ENCODE peak calls at places on chromosomes 12 and 14, in eight cellular contexts. C, H, K, M, G, D, U and Z are unnamed samples. For H3K36me3, the result is how much of the 10 kb centered on the place peaks cover.

GRCh38 chr14:66610154-66610563 is 102.2 kb downstream of the GPHN start:
- DNase-seq in C (peak), H (no peak), K (peak), M (peak), G (no peak), D (peak), U (no peak), Z (peak)

GRCh38 chr12:6974180-6974579 is 3.5 kb downstream of the EMG1 start:
- DNase-seq in C (no peak), H (no peak), K (no peak), M (no peak), G (no peak), D (no peak), U (no peak), Z (no peak)

GRCh38 chr12:77325505-77325904 is 260.1 kb upstream of the E2F7 start:
- DNase-seq in C (no peak), H (no peak), K (no peak), M (peak), G (peak), D (no peak), U (no peak), Z (no peak)

GRCh38 chr12:48816148-48816854 is 2.0 kb upstream of the CACNB3 start:
- DNase-seq in C (no peak), H (no peak), K (no peak), M (peak), G (no peak), D (no peak), U (no peak), Z (no peak)

GRCh38 chr12:2580821-2581220 is 213.9 kb upstream of the FKBP4 start:
- DNase-seq in C (no peak), H (no peak), K (no peak), M (peak), G (peak), D (no peak), U (no peak), Z (no peak)

GRCh38 chr12:47878293-47878917 is 26.4 kb downstream of the VDR start:
- DNase-seq in C (no peak), H (no peak), K (no peak), M (no peak), G (no peak), D (no peak), U (no peak), Z (no peak)

GRCh38 chr12:51923506-51924365 is 16.4 kb downstream of the ACVRL1 start:
- DNase-seq in C (peak), H (peak), K (peak), M (peak), G (peak), D (peak), U (peak), Z (peak)

GRCh38 chr14:79661762-79662161 is 549.5 kb downstream of the DIO2 start:
- DNase-seq in C (no peak), H (no peak), K (no peak), M (no peak), G (no peak), D (no peak), U (peak), Z (no peak)

GRCh38 chr14:95026851-95027463 is 130.4 kb downstream of the DICER1 start:
- DNase-seq in C (no peak), H (no peak), K (no peak), M (no peak), G (no peak), D (no peak), U (no peak), Z (no peak)

GRCh38 chr12:20350495-20350894 is 17.8 kb upstream of the PDE3A start:
- DNase-seq in C (peak), H (no peak), K (no peak), M (peak), G (no peak), D (no peak), U (peak), Z (no peak)

GRCh38 chr14:61025239-61026223 is 44.5 kb downstream of the SLC38A6 start:
- DNase-seq in C (peak), H (peak), K (peak), M (peak), G (peak), D (peak), U (peak), Z (peak)

GRCh38 chr12:89697256-89697655 is 11.4 kb downstream of the ATP2B1 start:
- DNase-seq in C (no peak), H (no peak), K (no peak), M (no peak), G (no peak), D (no peak), U (no peak), Z (no peak)

GRCh38 chr12:89067436-89067835 is 284.9 kb downstream of the DUSP6 start:
- DNase-seq in C (no peak), H (no peak), K (no peak), M (peak), G (no peak), D (no peak), U (no peak), Z (no peak)

GRCh38 chr12:117047810-117048584 is 51.2 kb downstream of the TESC start:
- DNase-seq in C (no peak), H (peak), K (no peak), M (no peak), G (no peak), D (peak), U (peak), Z (no peak)

GRCh38 chr12:110001596-110001995 is 2.4 kb downstream of the ANKRD13A start:
- DNase-seq in C (no peak), H (no peak), K (no peak), M (peak), G (no peak), D (no peak), U (no peak), Z (no peak)

GRCh38 chr12:112979281-112979680 is 962 bp downstream of the OAS2 start:
- DNase-seq in C (no peak), H (no peak), K (peak), M (no peak), G (peak), D (no peak), U (no peak), Z (no peak)

GRCh38 chr14:64968167-64968566 is 4.0 kb downstream of the RAB15 start:
- DNase-seq in C (no peak), H (no peak), K (no peak), M (no peak), G (no peak), D (no peak), U (no peak), Z (no peak)

GRCh38 chr14:85241022-85241880 is 288.7 kb upstream of the FLRT2 start:
- DNase-seq in C (peak), H (no peak), K (no peak), M (no peak), G (no peak), D (peak), U (peak), Z (no peak)

GRCh38 chr12:52193991-52194390 is 2.2 kb upstream of the KRT80 start:
- DNase-seq in C (peak), H (no peak), K (no peak), M (no peak), G (no peak), D (no peak), U (peak), Z (no peak)

GRCh38 chr12:67154876-67155275 is 114.3 kb upstream of the CAND1 start:
- DNase-seq in C (no peak), H (no peak), K (no peak), M (no peak), G (no peak), D (no peak), U (no peak), Z (no peak)

GRCh38 chr14:57382283-57382682 is 8.1 kb upstream of the NAA30 start:
- DNase-seq in C (peak), H (no peak), K (no peak), M (peak), G (no peak), D (no peak), U (peak), Z (no peak)

GRCh38 chr12:23954332-23954731 is 4.9 kb upstream of the SOX5 start:
- DNase-seq in C (no peak), H (no peak), K (no peak), M (no peak), G (no peak), D (no peak), U (no peak), Z (no peak)

GRCh38 chr14:94484476-94484875 is 8.5 kb upstream of the SERPINA9 start:
- DNase-seq in C (no peak), H (no peak), K (no peak), M (no peak), G (no peak), D (no peak), U (no peak), Z (no peak)

DNA sequence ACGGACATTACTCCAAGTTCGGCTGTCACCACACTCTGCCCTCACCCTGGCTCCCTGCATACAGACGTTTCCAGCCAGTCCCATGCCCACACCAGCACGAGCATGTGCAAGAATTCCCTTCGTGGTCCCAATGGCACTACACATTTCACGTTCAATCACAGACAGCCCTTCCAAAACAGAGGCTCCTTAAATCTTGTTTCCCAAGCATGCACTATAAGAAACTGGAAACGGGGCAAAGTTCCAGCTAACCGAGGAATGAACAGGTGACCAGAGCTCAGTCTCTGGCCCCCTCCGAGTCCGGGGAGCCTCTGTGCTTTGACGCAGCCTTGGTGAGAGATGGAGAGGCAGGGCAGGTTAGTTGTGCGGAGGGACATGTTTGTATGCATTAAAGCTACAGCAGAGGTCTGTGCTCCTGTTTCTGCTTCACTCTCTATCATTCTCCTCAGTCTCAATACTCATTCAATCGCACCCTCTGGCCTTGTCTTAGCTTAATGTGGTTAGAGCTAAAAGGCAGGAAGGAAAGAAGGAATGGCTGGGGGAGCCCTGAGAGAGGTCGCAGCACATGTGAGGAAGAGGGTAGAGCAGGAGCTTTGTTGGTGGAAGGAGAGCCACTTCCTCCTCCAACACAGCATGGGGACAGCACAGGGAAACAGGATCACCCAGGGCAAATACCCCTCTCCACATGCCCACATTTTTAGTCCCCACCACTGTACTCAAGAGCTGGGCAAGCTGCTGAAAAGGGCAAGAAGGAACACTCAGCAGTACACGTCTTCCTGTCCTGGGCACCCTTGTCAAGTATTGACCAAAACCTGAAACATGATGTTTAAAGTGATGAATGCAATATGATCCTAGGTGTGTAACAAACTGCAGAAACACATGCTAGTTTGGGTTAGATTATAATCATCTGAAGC is 12.2 kb upstream of the SELPLG start:
- DNase-seq in C (no peak), H (no peak), K (no peak), M (no peak), G (no peak), D (no peak), U (no peak), Z (no peak)
- H3K36me3 ChIP-seq in C (half or more), H (half or more), K (under half), M (half or more), G (under half), D (under half), U (under half), Z (under half)

GRCh38 chr12:12126551-12126950 is 55.8 kb downstream of the BCL2L14 start:
- DNase-seq in C (no peak), H (no peak), K (no peak), M (peak), G (no peak), D (no peak), U (no peak), Z (no peak)
- H3K36me3 ChIP-seq in C (half or more), H (half or more), K (under half), M (under half), G (under half), D (under half), U (under half), Z (under half)

GRCh38 chr12:122866950-122867607 is 28.8 kb downstream of the VPS37B start:
- DNase-seq in C (no peak), H (no peak), K (no peak), M (no peak), G (peak), D (no peak), U (no peak), Z (no peak)

GRCh38 chr12:122865268-122866231 is 30.3 kb downstream of the HIP1R start:
- DNase-seq in C (no peak), H (peak), K (no peak), M (peak), G (peak), D (peak), U (peak), Z (no peak)

GRCh38 chr12:122867701-122868461 is 28.0 kb downstream of the VPS37B start:
- DNase-seq in C (no peak), H (peak), K (no peak), M (no peak), G (peak), D (peak), U (peak), Z (no peak)

GRCh38 chr12:122864894-122865253 is 29.6 kb downstream of the HIP1R start:
- DNase-seq in C (no peak), H (no peak), K (no peak), M (no peak), G (no peak), D (no peak), U (no peak), Z (no peak)

DNA sequence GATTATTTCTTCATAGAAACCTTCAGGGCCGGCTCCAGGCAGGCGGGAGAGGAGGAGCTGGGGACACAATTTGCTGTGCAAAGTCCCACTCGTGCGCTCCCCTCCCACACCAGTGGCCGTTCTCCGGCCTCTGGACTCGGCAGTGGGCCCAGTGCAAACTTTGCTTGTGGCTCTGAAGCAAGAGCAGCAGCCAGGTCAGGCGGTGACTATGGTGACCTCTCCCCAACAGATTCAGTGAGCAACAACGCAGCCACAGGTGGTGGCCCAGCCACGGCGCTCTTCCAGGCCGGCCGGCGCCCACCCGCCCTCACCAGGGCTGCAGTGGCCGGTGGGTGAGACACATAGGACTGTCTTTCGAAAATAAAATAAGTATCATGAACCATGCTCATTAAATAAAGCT is 29.5 kb downstream of the VPS37B start:
- DNase-seq in C (no peak), H (no peak), K (no peak), M (no peak), G (peak), D (no peak), U (no peak), Z (no peak)
- H3K36me3 ChIP-seq in C (under half), H (under half), K (under half), M (under half), G (under half), D (under half), U (under half), Z (under half)

GRCh38 chr12:79563021-79563739 is 127.6 kb downstream of the PAWR start:
- DNase-seq in C (no peak), H (no peak), K (no peak), M (peak), G (no peak), D (no peak), U (no peak), Z (no peak)

GRCh38 chr12:79558924-79559469 is 131.8 kb downstream of the PAWR start:
- DNase-seq in C (no peak), H (no peak), K (no peak), M (no peak), G (no peak), D (no peak), U (no peak), Z (no peak)

GRCh38 chr12:79560165-79560889 is 130.4 kb downstream of the PAWR start:
- DNase-seq in C (no peak), H (no peak), K (no peak), M (no peak), G (no peak), D (peak), U (no peak), Z (no peak)

GRCh38 chr12:79559591-79559990 is 131.2 kb downstream of the PAWR start:
- DNase-seq in C (no peak), H (no peak), K (no peak), M (peak), G (no peak), D (no peak), U (no peak), Z (no peak)

GRCh38 chr12:79561401-79562132 is 129.2 kb downstream of the PAWR start:
- DNase-seq in C (no peak), H (no peak), K (no peak), M (no peak), G (no peak), D (no peak), U (no peak), Z (no peak)
- H3K36me3 ChIP-seq in C (under half), H (under half), K (under half), M (under half), G (under half), D (under half), U (under half), Z (under half)

DNA sequence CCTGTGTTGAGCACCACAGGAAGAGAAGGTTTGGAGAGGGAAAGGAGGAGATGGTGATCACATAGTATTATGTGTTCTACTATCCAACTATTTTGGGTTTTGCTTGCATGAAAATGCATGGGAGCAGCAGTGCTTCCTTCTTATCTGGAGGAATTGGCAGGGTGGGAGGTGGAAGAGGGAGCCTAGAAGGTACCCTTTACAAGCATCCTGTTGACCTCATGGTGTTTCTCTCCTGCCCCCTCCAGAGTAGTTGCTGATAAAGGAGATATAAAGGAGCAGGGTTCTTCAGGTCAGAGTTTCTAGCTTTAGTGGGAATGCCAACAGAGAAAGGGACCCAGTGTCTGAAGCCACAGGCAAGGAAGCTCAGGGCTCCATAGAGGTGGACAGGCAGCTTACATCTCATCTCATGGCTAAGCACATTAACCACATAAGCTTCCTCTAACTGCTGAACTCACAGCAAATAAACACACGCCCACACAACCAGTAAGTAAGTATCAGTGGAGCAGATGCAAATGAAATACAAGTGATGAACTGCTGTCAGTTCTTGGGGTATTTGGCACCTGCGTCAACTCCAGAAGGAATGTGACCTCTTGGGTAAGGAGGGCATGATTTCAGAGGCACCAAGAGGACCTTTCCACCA is 174.2 kb upstream of the SLC38A2 start:
- DNase-seq in C (peak), H (no peak), K (peak), M (peak), G (no peak), D (no peak), U (no peak), Z (no peak)
- H3K36me3 ChIP-seq in C (under half), H (under half), K (under half), M (under half), G (under half), D (under half), U (under half), Z (under half)